ENCODE peak calls at places on chromosomes 16 and 17, in nine cellular contexts. P, K, L, U, N, O, G, C and Q are unnamed samples.

GRCh38 chr17:76700627-76701470 is 9.9 kb downstream of the MXRA7 start:
- DNase-seq in N (no peak), U (peak; percentile 61), C (peak; percentile 89), K (peak; percentile 71), G (no peak), O (peak; percentile 89), L (no peak), P (no peak), Q (peak; percentile 75)

GRCh38 chr16:4709481-4709880 is 16.1 kb downstream of the NUDT16L1 start:
- DNase-seq in G (no peak), N (no peak), C (no peak), U (no peak), P (no peak), O (peak; percentile 18), K (no peak), L (no peak), Q (no peak)

GRCh38 chr16:85412911-85413520 is 200.1 kb upstream of the GSE1 start:
- DNase-seq in C (no peak), P (no peak), G (no peak), O (no peak), L (no peak), N (no peak), K (no peak), U (no peak), Q (no peak)

GRCh38 chr17:28746611-28747045 is 2.8 kb downstream of the TRAF4 start:
- DNase-seq in U (no peak), N (peak; percentile 69), K (no peak), O (no peak), C (no peak), L (no peak), P (peak; percentile 69), G (no peak), Q (no peak)

GRCh38 chr17:8069587-8069860 is 18.0 kb downstream of the ALOX12B start:
- DNase-seq in L (no peak), C (no peak), G (no peak), P (no peak), K (no peak), N (no peak), U (no peak), O (no peak), Q (no peak)

GRCh38 chr17:18219016-18219415 is 6.4 kb upstream of the LLGL1 start:
- DNase-seq in C (no peak), P (no peak), O (peak; percentile 38), L (no peak), N (no peak), U (no peak), K (peak; percentile 38), G (no peak), Q (no peak)

GRCh38 chr16:79728048-79728922 is 127.7 kb upstream of the MAF start:
- DNase-seq in L (no peak), N (no peak), P (no peak), C (no peak), K (no peak), G (no peak), O (no peak), U (no peak), Q (no peak)

GRCh38 chr16:165539-166374 is at the start of gene HBM:
- DNase-seq in U (no peak), K (no peak), C (no peak), O (no peak), P (no peak), N (no peak), G (no peak), L (no peak), Q (no peak)

GRCh38 chr17:75476752-75477492 is 20.5 kb downstream of the TMEM94 start:
- DNase-seq in O (no peak), P (no peak), N (no peak), K (no peak), G (no peak), U (no peak), C (no peak), L (no peak), Q (peak; percentile 12)

GRCh38 chr16:7363397-7364053 is 30.9 kb downstream of the RBFOX1 start:
- DNase-seq in U (no peak), O (no peak), L (no peak), P (no peak), N (peak; percentile 96), G (no peak), K (no peak), C (no peak), Q (peak; percentile 86)

GRCh38 chr16:21250072-21250923 is 16.8 kb downstream of the ANKS4B start:
- DNase-seq in C (no peak), P (no peak), O (no peak), U (no peak), N (no peak), G (no peak), K (no peak), L (no peak), Q (no peak)

GRCh38 chr17:21286066-21286770 is 1.7 kb downstream of the MAP2K3 start:
- DNase-seq in O (peak; percentile 98), L (peak; percentile 91), G (no peak), U (peak; percentile 96), C (peak; percentile 94), N (peak; percentile 53), K (peak; percentile 99), P (peak; percentile 92), Q (peak; percentile 92)

GRCh38 chr17:78974635-78975591 is 4.8 kb downstream of the LGALS3BP start:
- DNase-seq in K (no peak), N (no peak), L (peak; percentile 25), G (no peak), C (peak; percentile 84), P (peak; percentile 81), U (peak; percentile 57), O (peak; percentile 88), Q (peak; percentile 85)

GRCh38 chr16:68265078-68265925 is 976 bp downstream of the SLC7A6 start:
- DNase-seq in N (peak; percentile 44), G (peak; percentile 17), C (peak; percentile 57), P (peak; percentile 72), U (peak; percentile 87), L (peak; percentile 81), K (peak; percentile 71), O (peak; percentile 89), Q (peak; percentile 91)

GRCh38 chr17:81244358-81245023 is 5.4 kb downstream of the NDUFAF8 start:
- DNase-seq in L (no peak), U (no peak), C (no peak), K (no peak), P (no peak), N (no peak), O (no peak), G (no peak), Q (peak; percentile 7)

GRCh38 chr17:7478276-7479138 is 924 bp downstream of the ZBTB4 start:
- DNase-seq in G (peak; percentile 43), N (no peak), K (peak; percentile 67), L (no peak), C (peak; percentile 63), O (peak; percentile 48), U (peak; percentile 21), P (peak; percentile 76), Q (peak; percentile 63)

GRCh38 chr16:48353565-48354163 is 31.5 kb downstream of the SIAH1 start:
- DNase-seq in U (peak; percentile 88), O (peak; percentile 74), K (peak; percentile 71), P (peak; percentile 63), N (peak; percentile 42), L (peak; percentile 79), C (peak; percentile 50), G (peak; percentile 42), Q (no peak)

GRCh38 chr16:48123104-48123788 is 32.5 kb downstream of the ABCC12 start:
- DNase-seq in G (no peak), N (no peak), O (peak; percentile 98), U (peak; percentile 79), K (peak; percentile 87), L (no peak), C (no peak), P (no peak), Q (no peak)

GRCh38 chr16:15822957-15823356 is 33.9 kb downstream of the MYH11 start:
- DNase-seq in C (peak; percentile 54), P (peak; percentile 79), L (no peak), N (peak; percentile 14), O (no peak), K (no peak), G (no peak), U (no peak), Q (no peak)

GRCh38 chr16:86078121-86078600 is 179.2 kb downstream of the IRF8 start:
- DNase-seq in P (peak; percentile 74), L (no peak), N (no peak), O (no peak), G (no peak), C (no peak), U (no peak), K (no peak), Q (no peak)

GRCh38 chr17:20995164-20995872 is 47.5 kb downstream of the USP22 start:
- DNase-seq in U (no peak), N (no peak), L (no peak), C (no peak), K (no peak), G (no peak), O (no peak), P (no peak), Q (peak; percentile 47)

GRCh38 chr17:28896491-28896883 is 1.0 kb downstream of the FLOT2 start:
- DNase-seq in K (no peak), P (no peak), O (no peak), N (no peak), G (no peak), L (no peak), U (no peak), C (no peak), Q (no peak)

GRCh38 chr17:28573521-28573920 is 2.2 kb upstream of the PIGS start:
- DNase-seq in N (no peak), P (no peak), G (no peak), C (no peak), O (no peak), K (no peak), U (no peak), L (no peak), Q (no peak)

GRCh38 chr17:80107231-80108021 is 6.0 kb downstream of the GAA start:
- DNase-seq in N (no peak), G (no peak), K (no peak), C (no peak), U (no peak), L (no peak), O (no peak), P (no peak), Q (peak; percentile 39)

GRCh38 chr16:89583197-89583894 is 7.8 kb downstream of the CPNE7 start:
- DNase-seq in N (no peak), C (no peak), O (no peak), U (no peak), K (no peak), L (no peak), P (no peak), G (no peak), Q (no peak)

GRCh38 chr16:89619880-89620279 is 6.4 kb downstream of the DPEP1 start:
- DNase-seq in G (no peak), C (no peak), K (no peak), O (peak; percentile 43), N (no peak), U (no peak), P (no peak), L (no peak), Q (no peak)

GRCh38 chr16:47634126-47634525 is 173.0 kb downstream of the PHKB start:
- DNase-seq in O (no peak), G (no peak), K (no peak), N (no peak), U (no peak), L (no peak), C (no peak), P (no peak), Q (no peak)

GRCh38 chr17:39036009-39036408 is 68.8 kb upstream of the FBXO47 start:
- DNase-seq in P (no peak), L (no peak), C (no peak), G (no peak), K (no peak), N (no peak), U (no peak), O (no peak), Q (no peak)

GRCh38 chr16:48041861-48042435 is 113.8 kb downstream of the ABCC12 start:
- DNase-seq in L (no peak), P (no peak), G (no peak), O (no peak), C (no peak), U (peak; percentile 7), K (no peak), N (no peak), Q (no peak)

GRCh38 chr17:18319604-18320256 is 4.6 kb downstream of the SMCR8 start:
- DNase-seq in U (peak; percentile 70), P (no peak), G (no peak), L (peak; percentile 35), N (peak; percentile 1), O (peak; percentile 77), K (peak; percentile 54), C (no peak), Q (no peak)

GRCh38 chr17:46150216-46150963 is 42.8 kb downstream of the KANSL1 start:
- DNase-seq in P (no peak), N (no peak), L (no peak), O (no peak), U (no peak), G (no peak), C (no peak), K (no peak), Q (no peak)